ENCODE peak calls at places on chromosomes 7 and 10, in four cellular contexts. V is H1, U is HepG2, J is SK-N-SH. Z is an unnamed sample.

GRCh38 chr7:130961128-130961601 is 227.2 kb upstream of the KLF14 start:
- DNase-seq in V (no peak), U (no peak), J (no peak), Z (peak; percentile 40)

GRCh38 chr10:14399641-14400040 is 68.9 kb upstream of the FRMD4A start:
- DNase-seq in V (no peak), U (no peak), J (no peak), Z (no peak)

GRCh38 chr10:24415455-24416169 is 206.7 kb downstream of the KIAA1217 start:
- DNase-seq in V (no peak), U (no peak), J (peak; percentile 61), Z (no peak)

GRCh38 chr10:35378547-35379210 is 42.4 kb downstream of the CCNY start:
- DNase-seq in V (no peak), U (no peak), J (no peak), Z (no peak)

GRCh38 chr10:114174462-114175190 is 623 bp upstream of the CCDC186 start:
- DNase-seq in V (no peak), U (no peak), J (no peak), Z (peak; percentile 41)

GRCh38 chr7:113710310-113711106 is 208.3 kb downstream of the PPP1R3A start:
- DNase-seq in V (peak; percentile 59), U (peak; percentile 63), J (peak; percentile 46), Z (peak; percentile 53)

GRCh38 chr7:32200593-32200992 is 130.4 kb upstream of the PDE1C start:
- DNase-seq in V (no peak), U (no peak), J (no peak), Z (no peak)

GRCh38 chr10:43407148-43407575 is 1.8 kb downstream of the HNRNPF start:
- DNase-seq in V (no peak), U (no peak), J (peak; percentile 72), Z (peak; percentile 43)

GRCh38 chr10:92081641-92082040 is 158.1 kb downstream of the BTAF1 start:
- DNase-seq in V (no peak), U (no peak), J (no peak), Z (no peak)

GRCh38 chr10:78860260-78860914 is 208.4 kb upstream of the ZMIZ1 start:
- DNase-seq in V (no peak), U (no peak), J (no peak), Z (no peak)

GRCh38 chr7:80950550-80950967 is 31.7 kb upstream of the SEMA3C start:
- DNase-seq in V (no peak), U (no peak), J (no peak), Z (no peak)

GRCh38 chr7:127770870-127771269 is 118.9 kb downstream of the SND1 start:
- DNase-seq in V (no peak), U (no peak), J (peak; percentile 57), Z (no peak)
- TF ChIP-seq GABPA in V (no peak), U (no peak), J (no peak), Z (no peak)

DNA sequence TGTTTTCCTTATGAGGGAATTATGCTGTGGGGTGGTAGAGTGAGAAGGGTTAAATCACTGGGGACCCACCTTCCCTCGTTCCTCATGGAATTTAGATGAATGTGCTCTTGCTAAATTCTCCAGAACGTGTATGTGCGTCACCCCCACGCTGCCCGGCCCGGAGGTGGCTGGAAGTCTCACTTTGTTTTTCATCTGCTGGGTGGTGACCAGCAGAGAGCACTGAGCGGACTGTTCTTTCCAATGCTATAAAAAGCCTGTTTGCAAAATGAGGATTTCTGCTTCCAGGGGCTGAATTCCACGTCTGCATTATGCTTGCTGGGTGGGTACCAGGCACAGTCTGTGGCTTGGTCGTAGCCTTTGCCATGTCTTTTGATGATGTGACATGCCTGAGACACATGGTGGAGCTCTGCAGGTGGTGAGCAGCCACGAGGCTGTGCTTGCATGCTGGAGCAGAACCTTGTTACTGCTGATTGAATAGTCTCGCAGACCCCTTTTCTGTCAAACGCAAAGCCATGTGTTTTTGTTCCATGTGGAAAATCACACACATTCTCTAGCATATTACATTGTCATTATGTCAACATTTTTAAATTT is 31.9 kb upstream of the INSYN2A start:
- DNase-seq in V (no peak), U (peak; percentile 23), J (no peak), Z (no peak)
- TF ChIP-seq CTCF in V (no peak), U (peak; percentile 53), J (no peak), Z (no peak)

GRCh38 chr10:62019685-62020361 is 118.3 kb downstream of the ARID5B start:
- DNase-seq in V (no peak), U (no peak), J (no peak), Z (no peak)
- TF ChIP-seq GABPA in V (no peak), U (no peak), J (no peak), Z (no peak)

DNA sequence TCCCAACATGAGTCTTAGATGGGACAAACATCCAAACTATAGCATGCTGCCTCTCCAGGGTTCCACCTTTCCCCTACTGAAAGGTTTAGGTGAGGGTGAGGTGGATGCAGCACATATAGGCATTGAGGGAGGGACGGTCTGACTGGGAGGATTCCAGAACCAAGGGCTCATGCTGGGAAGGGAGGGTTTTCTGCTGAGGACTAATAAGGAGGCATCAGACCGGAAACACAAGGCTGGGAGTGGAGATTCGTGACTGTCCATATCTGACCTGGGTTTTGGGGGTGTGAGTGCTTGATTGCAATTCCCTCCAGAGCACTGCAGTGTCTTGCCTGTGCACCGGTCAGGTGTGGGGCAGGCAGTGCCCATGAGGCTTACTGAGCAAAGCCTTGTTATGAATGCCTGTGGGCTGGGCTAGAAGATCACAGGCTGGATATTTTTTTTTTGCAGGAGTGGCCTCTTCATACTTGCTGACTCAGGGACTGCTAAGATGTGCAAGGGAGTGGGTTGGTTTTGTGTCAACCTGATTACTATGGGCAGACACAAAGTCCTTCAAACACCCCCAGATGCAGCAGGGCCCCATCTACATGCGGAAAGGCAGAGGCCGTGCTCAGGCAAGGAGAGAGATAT is 26.7 kb downstream of the DMBT1 start:
- DNase-seq in V (no peak), U (no peak), J (no peak), Z (no peak)
- TF ChIP-seq CTCF in V (no peak), U (no peak), J (no peak), Z (no peak)

GRCh38 chr7:93945756-93946540 is 24.4 kb downstream of the GNG11 start:
- DNase-seq in V (no peak), U (no peak), J (no peak), Z (no peak)

GRCh38 chr7:93944673-93945072 is 23.1 kb downstream of the GNG11 start:
- DNase-seq in V (no peak), U (no peak), J (peak; percentile 52), Z (no peak)

GRCh38 chr7:93945083-93945482 is 23.5 kb downstream of the GNG11 start:
- DNase-seq in V (no peak), U (no peak), J (no peak), Z (no peak)

GRCh38 chr7:93941956-93942355 is 20.4 kb downstream of the GNG11 start:
- DNase-seq in V (no peak), U (no peak), J (no peak), Z (no peak)

GRCh38 chr7:93943816-93944540 is 22.4 kb downstream of the GNG11 start:
- DNase-seq in V (no peak), U (no peak), J (no peak), Z (no peak)
- TF ChIP-seq GABPA in V (no peak), U (no peak), J (no peak), Z (no peak)

DNA sequence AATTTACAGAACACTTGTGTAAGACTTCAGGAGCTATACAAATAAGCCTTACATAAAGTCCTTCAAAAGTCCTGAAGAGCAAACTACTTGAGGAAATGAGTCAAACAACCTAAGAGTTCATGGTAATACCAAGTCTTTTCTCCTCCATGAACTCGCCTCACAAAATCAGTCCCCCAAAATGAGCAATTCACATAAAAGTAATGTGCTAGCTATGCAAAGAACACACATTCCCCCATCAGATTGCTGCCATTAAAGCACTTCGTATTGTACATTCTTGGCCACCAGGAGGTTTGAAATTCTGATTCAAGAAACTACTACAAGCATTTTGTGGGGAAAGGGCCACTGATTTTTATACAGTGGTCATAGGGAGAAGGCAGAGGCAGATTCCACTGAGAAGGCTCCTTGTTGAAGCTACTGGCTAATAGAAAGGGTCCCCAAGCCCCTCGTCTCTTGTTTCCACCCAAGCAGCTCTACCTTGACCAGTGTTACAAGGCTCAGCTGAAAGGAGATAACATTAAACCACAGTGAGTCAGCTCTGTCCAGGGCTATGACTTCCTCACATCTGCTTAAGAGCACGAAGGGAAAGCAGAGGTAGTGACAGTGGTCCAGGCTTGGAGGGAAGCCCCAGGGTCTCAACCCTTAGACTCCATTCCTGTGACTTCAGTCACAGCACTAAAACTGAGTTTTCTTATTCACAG is 115.2 kb upstream of the CDK1 start:
- DNase-seq in V (no peak), U (no peak), J (no peak), Z (no peak)
- TF ChIP-seq CTCF in V (no peak), U (no peak), J (peak; percentile 27), Z (no peak)

GRCh38 chr7:147188485-147188884 is 1071.9 kb downstream of the CNTNAP2 start:
- DNase-seq in V (no peak), U (no peak), J (no peak), Z (no peak)
- TF ChIP-seq GABPA in V (no peak), U (no peak), J (no peak), Z (no peak)

GRCh38 chr10:21953585-21954057 is 49.9 kb downstream of the DNAJC1 start:
- DNase-seq in V (no peak), U (peak; percentile 36), J (peak; percentile 54), Z (no peak)
- TF ChIP-seq CTCF in V (no peak), U (peak; percentile 35), J (peak; percentile 65), Z (no peak)

Z was measured in HL-60.